ENCODE peak calls at places on chromosomes 13 and 19, in four cellular contexts. K is GM23338, Y is uterus, H is ovary. Q is an unnamed sample.

GRCh38 chr19:33436360-33437345 is 63.1 kb downstream of the CEBPG start:
- DNase-seq in Y (no peak), H (no peak), K (no peak), Q (no peak)

GRCh38 chr19:3387645-3388589 is 21.5 kb downstream of the NFIC start:
- DNase-seq in K (no peak), Y (peak), H (peak), Q (peak)

GRCh38 chr13:44017756-44018309 is 138.1 kb downstream of the LACC1 start:
- DNase-seq in H (no peak), K (no peak), Y (no peak), Q (no peak)

GRCh38 chr19:32317045-32317444 is 28.4 kb upstream of the ZNF507 start:
- DNase-seq in Y (no peak), K (peak), H (no peak), Q (no peak)

GRCh38 chr19:50477751-50478515 is 1.3 kb upstream of the GARIN5A start:
- DNase-seq in H (no peak), K (no peak), Y (no peak), Q (no peak)

GRCh38 chr19:15244106-15244803 is 12.0 kb upstream of the EPHX3 start:
- DNase-seq in Y (no peak), K (no peak), H (no peak), Q (no peak)

GRCh38 chr13:30616927-30617314 is 799 bp upstream of the USPL1 start:
- DNase-seq in Y (peak), K (peak), H (no peak), Q (peak)

GRCh38 chr19:7328647-7329046 is 20.1 kb upstream of the ARHGEF18 start:
- DNase-seq in K (no peak), H (no peak), Y (no peak), Q (no peak)

GRCh38 chr19:49133621-49134454 is 14.5 kb downstream of the PPFIA3 start:
- DNase-seq in Y (peak), K (peak), H (peak), Q (no peak)

DNA sequence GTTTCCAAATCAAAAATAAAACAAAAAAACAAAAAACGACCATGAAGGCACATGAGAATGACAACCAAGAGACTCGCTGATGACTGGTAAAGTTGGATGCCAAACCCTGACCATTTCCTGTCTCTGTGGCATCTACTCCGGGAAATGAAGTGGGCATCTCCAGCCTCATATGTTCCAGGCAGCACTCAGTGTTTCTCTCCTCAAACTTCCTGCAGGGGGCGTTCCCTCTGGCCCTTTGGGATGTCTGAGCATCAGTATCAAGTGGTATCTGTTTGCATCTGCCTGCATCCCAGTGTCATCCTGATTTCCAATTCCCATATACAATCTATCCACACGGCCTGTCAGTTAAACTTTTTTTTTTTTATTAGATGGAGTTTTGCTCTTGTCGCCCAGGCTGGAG is 9.8 kb upstream of the SIGLEC12 start:
- DNase-seq in H (no peak), Y (no peak), K (peak), Q (peak)
- TF ChIP-seq CTCF in H (no peak), Y (no peak), K (peak), Q (no peak)

GRCh38 chr13:51916419-51916818 is 54.6 kb downstream of the CCDC70 start:
- DNase-seq in H (no peak), Y (no peak), K (no peak), Q (no peak)

GRCh38 chr13:51912511-51913225 is 50.9 kb downstream of the CCDC70 start:
- DNase-seq in Y (no peak), H (no peak), K (no peak), Q (no peak)

GRCh38 chr13:51914137-51914493 is 52.3 kb downstream of the CCDC70 start:
- DNase-seq in K (no peak), H (no peak), Y (no peak), Q (no peak)

GRCh38 chr13:51912091-51912490 is 50.3 kb downstream of the CCDC70 start:
- DNase-seq in H (no peak), K (no peak), Y (no peak), Q (no peak)

GRCh38 chr13:51913421-51914136 is 51.8 kb downstream of the CCDC70 start:
- DNase-seq in K (peak), Y (no peak), H (no peak), Q (no peak)
- TF ChIP-seq CTCF in K (peak), Y (no peak), H (no peak), Q (no peak)

DNA sequence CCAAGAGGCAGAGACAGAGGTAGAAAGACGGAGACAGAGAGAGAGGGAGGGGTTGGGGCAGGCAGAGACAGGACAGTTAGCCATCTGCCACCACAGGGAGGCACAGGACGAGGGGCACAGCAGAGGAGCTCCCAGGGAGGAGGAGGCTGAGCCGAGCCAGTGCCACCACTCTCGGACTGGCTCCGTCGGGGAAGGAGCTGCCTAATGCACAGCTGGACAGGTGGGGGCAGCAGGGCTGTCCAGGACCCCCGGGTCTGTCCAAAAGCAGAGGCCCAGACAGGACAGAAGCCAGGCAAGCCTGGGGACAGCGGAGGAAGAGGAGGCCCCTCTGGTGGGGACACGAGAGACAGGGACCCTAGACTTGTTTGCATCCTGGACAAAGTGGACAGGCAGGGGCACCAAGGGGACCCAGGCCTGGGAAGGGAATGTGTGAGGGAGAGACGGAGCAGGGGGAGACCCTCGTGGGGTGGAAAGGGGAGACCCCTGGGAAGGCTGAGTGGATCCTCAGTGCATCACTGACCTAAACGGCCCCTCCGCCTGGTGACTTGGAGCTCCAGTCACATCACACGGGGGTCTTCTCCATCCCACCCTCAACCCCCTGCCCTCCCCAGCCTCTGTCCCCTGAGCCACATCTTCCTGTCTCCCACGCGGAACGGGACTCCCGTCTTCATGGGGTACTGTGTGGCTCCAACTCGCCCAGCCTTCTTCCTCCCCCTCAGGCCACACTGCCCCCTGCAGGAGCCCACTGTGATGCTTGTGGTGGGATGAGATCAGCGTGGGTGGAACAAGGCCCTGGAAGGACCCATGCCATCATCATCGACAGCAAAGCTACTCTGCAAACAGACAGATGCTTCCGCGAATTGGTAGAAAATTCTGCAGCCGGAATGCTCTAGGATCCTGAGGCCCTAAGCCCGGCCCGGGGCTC is 889 bp downstream of the F10 start:
- DNase-seq in K (peak), H (no peak), Y (no peak), Q (no peak)
- TF ChIP-seq CTCF in K (peak), H (no peak), Y (no peak), Q (no peak)

GRCh38 chr19:1000095-1000494 is at the start of gene GRIN3B:
- DNase-seq in K (peak), Y (peak), H (no peak), Q (no peak)
- TF ChIP-seq CTCF in K (peak), Y (peak), H (peak), Q (peak)

Q was measured in MCF 10A.